ENCODE peak calls at places on chromosomes 12 and 14, in six cellular contexts. One of them, this sample, is unnamed.

GRCh38 chr14:100895411-100895810 is 8.1 kb downstream of the RTL1 start:
- DNase-seq in fibroblast of mammary gland: no peak
- DNase-seq in AG09309: no peak
- DNase-seq in T-cell: no peak
- DNase-seq in Calu3: no peak
- DNase-seq in germinal center: no peak
- DNase-seq in this sample: no peak

GRCh38 chr14:50599700-50600444 is 39.9 kb downstream of the ATL1 start:
- DNase-seq in fibroblast of mammary gland: peak
- DNase-seq in AG09309: peak
- DNase-seq in T-cell: no peak
- DNase-seq in Calu3: no peak
- DNase-seq in germinal center: no peak
- DNase-seq in this sample: peak

GRCh38 chr14:72523397-72524157 is 370.3 kb downstream of the DPF3 start:
- DNase-seq in fibroblast of mammary gland: peak
- DNase-seq in AG09309: peak
- DNase-seq in T-cell: no peak
- DNase-seq in Calu3: no peak
- DNase-seq in germinal center: no peak
- DNase-seq in this sample: peak

GRCh38 chr12:53098354-53098981 is 1.0 kb downstream of the IGFBP6 start:
- DNase-seq in fibroblast of mammary gland: peak
- DNase-seq in AG09309: no peak
- DNase-seq in T-cell: no peak
- DNase-seq in Calu3: peak
- DNase-seq in germinal center: no peak
- DNase-seq in this sample: peak

GRCh38 chr14:50832935-50833607 is 2.1 kb upstream of the NIN start:
- DNase-seq in fibroblast of mammary gland: no peak
- DNase-seq in AG09309: no peak
- DNase-seq in T-cell: no peak
- DNase-seq in Calu3: no peak
- DNase-seq in germinal center: no peak
- DNase-seq in this sample: no peak

GRCh38 chr12:67650528-67651379 is 2.2 kb downstream of the DYRK2 start:
- DNase-seq in fibroblast of mammary gland: no peak
- DNase-seq in AG09309: no peak
- DNase-seq in T-cell: no peak
- DNase-seq in Calu3: no peak
- DNase-seq in germinal center: peak
- DNase-seq in this sample: no peak

GRCh38 chr14:93712079-93712837 is 76.0 kb downstream of the PRIMA1 start:
- DNase-seq in fibroblast of mammary gland: no peak
- DNase-seq in AG09309: no peak
- DNase-seq in T-cell: no peak
- DNase-seq in Calu3: no peak
- DNase-seq in germinal center: no peak
- DNase-seq in this sample: no peak

GRCh38 chr14:28461379-28461778 is 305.2 kb upstream of the FOXG1 start:
- DNase-seq in fibroblast of mammary gland: peak
- DNase-seq in AG09309: no peak
- DNase-seq in T-cell: no peak
- DNase-seq in Calu3: no peak
- DNase-seq in germinal center: no peak
- DNase-seq in this sample: peak

GRCh38 chr14:70808023-70808401 is 1.3 kb downstream of the MAP3K9 start:
- DNase-seq in fibroblast of mammary gland: no peak
- DNase-seq in AG09309: no peak
- DNase-seq in T-cell: peak
- DNase-seq in Calu3: peak
- DNase-seq in germinal center: peak
- DNase-seq in this sample: peak

GRCh38 chr12:49910331-49911212 is 6.9 kb upstream of the FAIM2 start:
- DNase-seq in fibroblast of mammary gland: no peak
- DNase-seq in AG09309: no peak
- DNase-seq in T-cell: no peak
- DNase-seq in Calu3: no peak
- DNase-seq in germinal center: no peak
- DNase-seq in this sample: peak

GRCh38 chr12:8950702-8951478 is 1.4 kb upstream of the M6PR start:
- DNase-seq in fibroblast of mammary gland: no peak
- DNase-seq in AG09309: no peak
- DNase-seq in T-cell: no peak
- DNase-seq in Calu3: no peak
- DNase-seq in germinal center: no peak
- DNase-seq in this sample: no peak

GRCh38 chr14:50830044-50830931 is 674 bp downstream of the NIN start:
- DNase-seq in fibroblast of mammary gland: no peak
- DNase-seq in AG09309: no peak
- DNase-seq in T-cell: peak
- DNase-seq in Calu3: peak
- DNase-seq in germinal center: peak
- DNase-seq in this sample: peak

GRCh38 chr14:33569844-33570716 is 380.8 kb downstream of the EGLN3 start:
- DNase-seq in fibroblast of mammary gland: no peak
- DNase-seq in AG09309: no peak
- DNase-seq in T-cell: no peak
- DNase-seq in Calu3: no peak
- DNase-seq in germinal center: no peak
- DNase-seq in this sample: peak

GRCh38 chr12:30794591-30795409 is 40.0 kb upstream of the CAPRIN2 start:
- DNase-seq in fibroblast of mammary gland: peak
- DNase-seq in AG09309: peak
- DNase-seq in T-cell: no peak
- DNase-seq in Calu3: peak
- DNase-seq in germinal center: no peak
- DNase-seq in this sample: peak

GRCh38 chr12:96486751-96487150 is 2.6 kb upstream of the CFAP54 start:
- DNase-seq in fibroblast of mammary gland: no peak
- DNase-seq in AG09309: no peak
- DNase-seq in T-cell: no peak
- DNase-seq in Calu3: no peak
- DNase-seq in germinal center: no peak
- DNase-seq in this sample: no peak

GRCh38 chr14:103132381-103133212 is 9.3 kb downstream of the TNFAIP2 start:
- DNase-seq in fibroblast of mammary gland: no peak
- DNase-seq in AG09309: no peak
- DNase-seq in T-cell: no peak
- DNase-seq in Calu3: no peak
- DNase-seq in germinal center: no peak
- DNase-seq in this sample: peak

GRCh38 chr14:46091819-46092218 is 559.8 kb downstream of the RPL10L start:
- DNase-seq in fibroblast of mammary gland: no peak
- DNase-seq in AG09309: no peak
- DNase-seq in T-cell: no peak
- DNase-seq in Calu3: no peak
- DNase-seq in germinal center: no peak
- DNase-seq in this sample: no peak

GRCh38 chr12:49825360-49825970 is 2.7 kb downstream of the NCKAP5L start:
- DNase-seq in fibroblast of mammary gland: peak
- DNase-seq in AG09309: no peak
- DNase-seq in T-cell: no peak
- DNase-seq in Calu3: no peak
- DNase-seq in germinal center: no peak
- DNase-seq in this sample: peak

GRCh38 chr14:53151523-53151866 is 1.6 kb downstream of the DDHD1 start:
- DNase-seq in fibroblast of mammary gland: no peak
- DNase-seq in AG09309: no peak
- DNase-seq in T-cell: no peak
- DNase-seq in Calu3: no peak
- DNase-seq in germinal center: peak
- DNase-seq in this sample: no peak

GRCh38 chr12:122947352-122947792 is 18.9 kb downstream of the ABCB9 start:
- DNase-seq in fibroblast of mammary gland: no peak
- DNase-seq in AG09309: no peak
- DNase-seq in T-cell: no peak
- DNase-seq in Calu3: peak
- DNase-seq in germinal center: no peak
- DNase-seq in this sample: no peak

GRCh38 chr14:52455291-52456088 is 96.8 kb downstream of the TXNDC16 start:
- DNase-seq in fibroblast of mammary gland: peak
- DNase-seq in AG09309: peak
- DNase-seq in T-cell: no peak
- DNase-seq in Calu3: no peak
- DNase-seq in germinal center: no peak
- DNase-seq in this sample: peak

GRCh38 chr14:81990312-81990761 is 456.7 kb upstream of the SEL1L start:
- DNase-seq in fibroblast of mammary gland: peak
- DNase-seq in AG09309: no peak
- DNase-seq in T-cell: peak
- DNase-seq in Calu3: peak
- DNase-seq in germinal center: peak
- DNase-seq in this sample: peak

GRCh38 chr12:68780731-68781130 is 27.2 kb upstream of the MDM2 start:
- DNase-seq in fibroblast of mammary gland: no peak
- DNase-seq in AG09309: no peak
- DNase-seq in T-cell: no peak
- DNase-seq in Calu3: no peak
- DNase-seq in germinal center: no peak
- DNase-seq in this sample: peak

GRCh38 chr12:67780580-67781084 is 132.1 kb downstream of the DYRK2 start:
- DNase-seq in fibroblast of mammary gland: no peak
- DNase-seq in AG09309: no peak
- DNase-seq in T-cell: no peak
- DNase-seq in Calu3: no peak
- DNase-seq in germinal center: no peak
- DNase-seq in this sample: no peak

GRCh38 chr14:65019944-65020566 is 33.4 kb downstream of the FNTB start:
- DNase-seq in fibroblast of mammary gland: peak
- DNase-seq in AG09309: peak
- DNase-seq in T-cell: no peak
- DNase-seq in Calu3: peak
- DNase-seq in germinal center: no peak
- DNase-seq in this sample: peak

GRCh38 chr12:128790653-128791373 is 32.9 kb downstream of the SLC15A4 start:
- DNase-seq in fibroblast of mammary gland: no peak
- DNase-seq in AG09309: no peak
- DNase-seq in T-cell: no peak
- DNase-seq in Calu3: no peak
- DNase-seq in germinal center: no peak
- DNase-seq in this sample: no peak